ENCODE peak calls at places on chromosomes 2 and 18, in seven cellular contexts. G is left ventricle myocardium inferior; Q is activated naive CD4-positive, alpha-beta T cell; R is T-helper 2 cell; S is stimulated activated CD8-positive, alpha-beta memory T cell treated with anti-CD3 and anti-CD28 coated beads, Interleukin-2, amount 100 ng/mL, for 1 hour; U is NCI-H1105; A is D341Med. L is an unnamed sample.

GRCh38 chr18:61991836-61992235 is 99.0 kb upstream of the RNF152 start:
- DNase-seq in U (no peak), A (no peak), R (no peak), S (no peak), Q (no peak), G (no peak), L (no peak)

GRCh38 chr2:10258726-10259125 is 44.0 kb upstream of the HPCAL1 start:
- DNase-seq in R (no peak), U (no peak), Q (no peak), A (no peak), G (peak; percentile 1), S (no peak), L (no peak)

GRCh38 chr2:232511336-232511863 is 8.8 kb upstream of the PRSS56 start:
- DNase-seq in Q (no peak), U (peak; percentile 36), R (no peak), S (no peak), A (no peak), G (peak; percentile 45), L (peak; percentile 86)

GRCh38 chr2:183038341-183039300 is at the start of gene NCKAP1:
- DNase-seq in G (peak; percentile 93), Q (peak; percentile 69), S (peak; percentile 57), U (peak; percentile 67), A (peak; percentile 94), R (peak; percentile 86), L (peak; percentile 91)

GRCh38 chr2:238158807-238159539 is at the start of gene ERFE:
- DNase-seq in R (peak; percentile 13), G (peak; percentile 20), U (peak; percentile 20), Q (no peak), S (no peak), A (peak; percentile 91), L (peak; percentile 81)

GRCh38 chr2:129619471-129619870 is 360.0 kb upstream of the RAB6C start:
- DNase-seq in S (no peak), A (no peak), Q (no peak), G (no peak), R (no peak), U (peak; percentile 87), L (no peak)

GRCh38 chr2:133884739-133885381 is 316.6 kb upstream of the NCKAP5 start:
- DNase-seq in G (no peak), A (peak; percentile 45), Q (no peak), R (no peak), U (no peak), S (no peak), L (peak; percentile 53)

GRCh38 chr2:149332364-149332763 is 2.0 kb downstream of the LYPD6 start:
- DNase-seq in G (no peak), R (no peak), A (no peak), U (no peak), Q (no peak), S (no peak), L (no peak)

GRCh38 chr18:69222089-69222488 is 178.6 kb upstream of the DOK6 start:
- DNase-seq in S (no peak), Q (no peak), U (no peak), A (no peak), G (no peak), R (no peak), L (no peak)

GRCh38 chr2:44268259-44268649 is 7.0 kb upstream of the SLC3A1 start:
- DNase-seq in Q (no peak), R (no peak), A (no peak), U (no peak), G (no peak), S (no peak), L (no peak)

GRCh38 chr18:36714476-36714875 is 114.3 kb downstream of the TPGS2 start:
- DNase-seq in R (no peak), Q (no peak), U (no peak), S (no peak), A (no peak), G (no peak), L (no peak)

GRCh38 chr2:11477994-11478393 is 12.0 kb upstream of the E2F6 start:
- DNase-seq in R (peak; percentile 78), A (peak; percentile 59), U (peak; percentile 74), G (peak; percentile 83), Q (peak; percentile 68), S (peak; percentile 59), L (peak; percentile 97)

GRCh38 chr2:98445167-98445522 is 487 bp downstream of the INPP4A start:
- DNase-seq in S (no peak), G (no peak), U (no peak), A (peak; percentile 70), Q (no peak), R (no peak), L (peak; percentile 48)

GRCh38 chr2:64781991-64782390 is 128.3 kb upstream of the SERTAD2 start:
- DNase-seq in S (no peak), G (no peak), U (no peak), Q (no peak), A (no peak), R (no peak), L (no peak)

GRCh38 chr2:192124576-192124975 is 70.2 kb downstream of the TMEFF2 start:
- DNase-seq in A (no peak), R (no peak), G (no peak), Q (no peak), S (no peak), U (no peak), L (no peak)

GRCh38 chr2:128312411-128312810 is 6.3 kb downstream of the HS6ST1 start:
- DNase-seq in G (no peak), S (no peak), R (no peak), A (no peak), U (no peak), Q (no peak), L (no peak)

GRCh38 chr18:77657651-77658308 is 408.1 kb downstream of the GALR1 start:
- DNase-seq in U (no peak), A (no peak), Q (no peak), R (no peak), S (no peak), G (no peak), L (no peak)

GRCh38 chr2:43107679-43108078 is 118.7 kb downstream of the ZFP36L2 start:
- DNase-seq in Q (no peak), R (no peak), G (no peak), U (no peak), A (no peak), S (no peak), L (no peak)

L was measured in NCI-H82.